ENCODE peak calls at places on chromosomes 1 and 21, in four cellular contexts. B, P, D and H are unnamed samples.

GRCh38 chr1:93042822-93043557 is 36.1 kb upstream of the MTF2 start:
- ATAC-seq in B (no peak), P (no peak), D (peak), H (peak)

GRCh38 chr1:91929246-91929645 is 20.0 kb upstream of the BRDT start:
- ATAC-seq in B (no peak), P (peak), D (no peak), H (no peak)

GRCh38 chr1:168135116-168135981 is 1.4 kb downstream of the GPR161 start:
- ATAC-seq in B (no peak), P (peak), D (no peak), H (no peak)

GRCh38 chr1:10065344-10065685 is 32.6 kb downstream of the UBE4B start:
- ATAC-seq in B (no peak), P (peak), D (no peak), H (no peak)

GRCh38 chr21:44947930-44948331 is 8.1 kb downstream of the SLX9 start:
- ATAC-seq in B (no peak), P (no peak), D (no peak), H (no peak)

GRCh38 chr21:18349468-18349867 is 54.1 kb downstream of the TMPRSS15 start:
- ATAC-seq in B (no peak), P (no peak), D (no peak), H (no peak)

GRCh38 chr1:18480315-18481189 is at the start of gene KLHDC7A:
- ATAC-seq in B (peak), P (peak), D (no peak), H (no peak)

GRCh38 chr1:176545034-176545639 is 82.2 kb downstream of the PAPPA2 start:
- ATAC-seq in B (no peak), P (no peak), D (no peak), H (no peak)

GRCh38 chr1:209341689-209342420 is 241.7 kb upstream of the CAMK1G start:
- ATAC-seq in B (no peak), P (no peak), D (no peak), H (no peak)

GRCh38 chr1:114208659-114209215 is 55.1 kb upstream of the SYT6 start:
- ATAC-seq in B (no peak), P (peak), D (no peak), H (no peak)

GRCh38 chr1:1355376-1355775 is 3.0 kb downstream of the MXRA8 start:
- ATAC-seq in B (peak), P (no peak), D (peak), H (peak)

GRCh38 chr1:86507935-86508582 is 38.8 kb upstream of the CLCA4 start:
- ATAC-seq in B (peak), P (peak), D (no peak), H (no peak)

GRCh38 chr1:233406994-233407631 is 79.6 kb downstream of the MAP3K21 start:
- ATAC-seq in B (no peak), P (no peak), D (peak), H (peak)

GRCh38 chr1:93578911-93579825 is 102.5 kb downstream of the BCAR3 start:
- ATAC-seq in B (no peak), P (no peak), D (no peak), H (no peak)

GRCh38 chr21:38057626-38058025 is 141.4 kb upstream of the KCNJ6 start:
- ATAC-seq in B (no peak), P (no peak), D (no peak), H (no peak)

GRCh38 chr1:33633019-33633801 is 160.8 kb downstream of the ZSCAN20 start:
- ATAC-seq in B (peak), P (peak), D (peak), H (peak)

GRCh38 chr1:104905322-104905721 is 1155.6 kb downstream of the AMY1C start:
- ATAC-seq in B (no peak), P (no peak), D (no peak), H (no peak)

GRCh38 chr1:196410768-196411167 is 197.5 kb downstream of the KCNT2 start:
- ATAC-seq in B (no peak), P (no peak), D (no peak), H (no peak)

GRCh38 chr1:91549041-91549735 is 48.5 kb downstream of the CDC7 start:
- ATAC-seq in B (peak), P (no peak), D (peak), H (peak)

GRCh38 chr1:202230061-202230938 is 36.7 kb downstream of the LGR6 start:
- ATAC-seq in B (no peak), P (peak), D (no peak), H (no peak)

GRCh38 chr21:7957713-7958064 is 2563.7 kb upstream of the TPTE start:
- ATAC-seq in B (peak), P (peak), D (no peak), H (no peak)

GRCh38 chr21:27569831-27570230 is 602.9 kb upstream of the ADAMTS5 start:
- ATAC-seq in B (no peak), P (no peak), D (no peak), H (no peak)

GRCh38 chr1:15939181-15940109 is 36.5 kb downstream of the ZBTB17 start:
- ATAC-seq in B (no peak), P (peak), D (no peak), H (peak)

GRCh38 chr21:41662161-41662560 is 104.7 kb downstream of the RIPK4 start:
- ATAC-seq in B (no peak), P (no peak), D (no peak), H (no peak)

GRCh38 chr1:149977345-149977744 is 33.2 kb downstream of the OTUD7B start:
- ATAC-seq in B (no peak), P (no peak), D (no peak), H (no peak)

GRCh38 chr1:3360646-3361257 is 93.7 kb upstream of the ARHGEF16 start:
- ATAC-seq in B (no peak), P (no peak), D (no peak), H (no peak)

GRCh38 chr1:216523043-216523442 is 99.8 kb upstream of the USH2A start:
- ATAC-seq in B (no peak), P (no peak), D (no peak), H (no peak)

GRCh38 chr1:195472298-195472697 is 1135.9 kb downstream of the KCNT2 start:
- ATAC-seq in B (no peak), P (no peak), D (no peak), H (no peak)

GRCh38 chr1:151944110-151944858 is 35.0 kb upstream of the THEM4 start:
- ATAC-seq in B (peak), P (peak), D (no peak), H (no peak)

GRCh38 chr1:241615043-241615974 is 24.9 kb downstream of the CHML start:
- ATAC-seq in B (no peak), P (no peak), D (no peak), H (no peak)

GRCh38 chr1:153803479-153804056 is 28.4 kb downstream of the SLC27A3 start:
- ATAC-seq in B (no peak), P (no peak), D (no peak), H (no peak)

GRCh38 chr1:206555473-206555935 is 48.2 kb downstream of the RASSF5 start:
- ATAC-seq in B (no peak), P (peak), D (peak), H (peak)

GRCh38 chr1:19640363-19641316 is 3.5 kb upstream of the NBL1 start:
- ATAC-seq in B (no peak), P (no peak), D (no peak), H (no peak)

GRCh38 chr1:21836010-21836409 is 23.9 kb downstream of the LDLRAD2 start:
- ATAC-seq in B (no peak), P (no peak), D (no peak), H (no peak)

GRCh38 chr1:17214876-17215544 is 10.1 kb downstream of the PADI1 start:
- ATAC-seq in B (no peak), P (no peak), D (no peak), H (no peak)

GRCh38 chr1:24619376-24619775 is 23.7 kb upstream of the SRRM1 start:
- ATAC-seq in B (no peak), P (no peak), D (no peak), H (no peak)

GRCh38 chr1:230218667-230219066 is 151.6 kb downstream of the GALNT2 start:
- ATAC-seq in B (no peak), P (no peak), D (no peak), H (no peak)